ENCODE peak calls at places on chromosomes 2 and 18, in six cellular contexts. O is endodermal cell, L is PC-3, Y is type B pancreatic cell, I is heart left ventricle, F is HCT116. H is an unnamed sample.

GRCh38 chr2:26892133-26892532 is 44.2 kb downstream of the DPYSL5 start:
- DNase-seq in O (no peak), L (no peak), Y (no peak), I (no peak), F (no peak), H (no peak)

GRCh38 chr18:48777026-48777736 is 173.6 kb downstream of the SMAD7 start:
- DNase-seq in O (peak), L (peak), Y (no peak), I (peak), F (no peak), H (peak)

GRCh38 chr2:181770145-181770544 is 89.8 kb upstream of the NEUROD1 start:
- DNase-seq in O (no peak), L (peak), Y (no peak), I (no peak), F (no peak), H (no peak)

GRCh38 chr2:221103930-221104329 is 468.2 kb downstream of the EPHA4 start:
- DNase-seq in O (no peak), L (no peak), Y (no peak), I (peak), F (no peak), H (no peak)

GRCh38 chr2:95073856-95074662 is 47.5 kb downstream of the MRPS5 start:
- DNase-seq in O (peak), L (no peak), Y (no peak), I (no peak), F (no peak), H (no peak)

GRCh38 chr2:27170569-27171337 is 21.9 kb downstream of the TCF23 start:
- DNase-seq in O (no peak), L (no peak), Y (no peak), I (no peak), F (no peak), H (no peak)

GRCh38 chr18:71583291-71583690 is 960.9 kb downstream of the CBLN2 start:
- DNase-seq in O (no peak), L (no peak), Y (no peak), I (no peak), F (no peak), H (no peak)

GRCh38 chr18:5596585-5596984 is 52.8 kb upstream of the EPB41L3 start:
- DNase-seq in O (no peak), L (no peak), Y (no peak), I (no peak), F (no peak), H (no peak)

GRCh38 chr2:120586507-120587283 is 149.0 kb upstream of the GLI2 start:
- DNase-seq in O (peak), L (no peak), Y (no peak), I (no peak), F (no peak), H (no peak)

GRCh38 chr2:120548627-120549026 is 187.0 kb upstream of the GLI2 start:
- DNase-seq in O (no peak), L (no peak), Y (no peak), I (peak), F (no peak), H (no peak)

GRCh38 chr2:142165790-142166189 is 35.0 kb upstream of the LRP1B start:
- DNase-seq in O (peak), L (peak), Y (no peak), I (no peak), F (peak), H (no peak)

GRCh38 chr18:8657873-8658521 is 47.4 kb upstream of the MTCL1 start:
- DNase-seq in O (peak), L (peak), Y (no peak), I (no peak), F (no peak), H (no peak)

GRCh38 chr2:178225011-178225817 is 30.9 kb downstream of the OSBPL6 start:
- DNase-seq in O (no peak), L (no peak), Y (no peak), I (no peak), F (no peak), H (no peak)

GRCh38 chr18:59311631-59312030 is 6.8 kb downstream of the CPLX4 start:
- DNase-seq in O (peak), L (peak), Y (no peak), I (no peak), F (peak), H (no peak)

GRCh38 chr2:174595904-174596397 is 1.7 kb downstream of the WIPF1 start:
- DNase-seq in O (no peak), L (no peak), Y (no peak), I (no peak), F (no peak), H (no peak)

DNA sequence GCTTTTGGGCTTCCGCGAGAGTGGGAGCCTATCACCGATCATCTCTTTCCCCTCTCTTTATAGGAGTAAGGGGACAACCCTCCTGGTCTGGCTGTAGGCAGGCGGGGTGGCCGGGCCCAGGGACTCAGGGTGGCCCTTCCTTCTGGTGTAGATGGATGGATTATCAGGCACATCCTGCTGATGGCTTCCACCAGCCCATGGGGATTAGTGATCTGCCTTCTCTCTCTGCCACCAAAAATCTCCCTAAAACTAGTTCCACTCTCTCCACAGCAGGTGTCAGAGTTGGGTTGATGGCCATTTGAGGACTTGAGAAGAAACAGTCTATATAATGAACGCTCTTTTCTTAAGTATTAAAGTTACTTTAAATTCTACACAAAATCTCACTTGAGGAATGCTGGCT is 37.4 kb downstream of the NCK2 start:
- DNase-seq in O (no peak), L (no peak), Y (no peak), I (no peak), F (no peak), H (peak)
- TF ChIP-seq CTCF in O (peak), L (peak), Y (no peak), I (no peak), F (no peak), H (no peak)

GRCh38 chr2:152335851-152336102 is 803 bp downstream of the FMNL2 start:
- DNase-seq in O (no peak), L (no peak), Y (no peak), I (no peak), F (no peak), H (no peak)
- TF ChIP-seq CTCF in O (no peak), L (no peak), Y (no peak), I (no peak), F (no peak), H (no peak)

DNA sequence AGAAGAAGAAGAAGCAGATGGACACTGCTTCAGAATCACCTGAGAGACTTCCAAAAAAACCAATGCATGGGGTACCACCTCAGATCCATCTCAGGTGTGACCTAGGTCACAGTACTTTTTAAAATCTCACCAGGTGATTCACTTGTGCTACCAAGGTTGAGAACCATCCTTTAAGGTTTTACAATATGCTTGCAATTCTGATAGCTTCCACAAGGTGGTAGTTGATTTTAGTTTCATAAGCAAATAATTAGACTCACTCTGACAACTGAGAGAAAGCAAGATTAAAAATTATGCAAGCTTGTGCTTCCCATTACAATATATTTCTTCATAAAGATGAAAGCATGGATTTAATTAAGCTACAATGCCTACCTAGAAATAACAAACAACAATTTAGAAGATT is 355.1 kb downstream of the EN1 start:
- DNase-seq in O (peak), L (peak), Y (no peak), I (no peak), F (peak), H (no peak)
- TF ChIP-seq CTCF in O (peak), L (peak), Y (peak), I (peak), F (peak), H (peak)

GRCh38 chr2:231672617-231673347 is 35.5 kb upstream of the PTMA start:
- DNase-seq in O (peak), L (no peak), Y (no peak), I (peak), F (peak), H (peak)
- TF ChIP-seq CTCF in O (peak), L (peak), Y (peak), I (no peak), F (no peak), H (peak)

DNA sequence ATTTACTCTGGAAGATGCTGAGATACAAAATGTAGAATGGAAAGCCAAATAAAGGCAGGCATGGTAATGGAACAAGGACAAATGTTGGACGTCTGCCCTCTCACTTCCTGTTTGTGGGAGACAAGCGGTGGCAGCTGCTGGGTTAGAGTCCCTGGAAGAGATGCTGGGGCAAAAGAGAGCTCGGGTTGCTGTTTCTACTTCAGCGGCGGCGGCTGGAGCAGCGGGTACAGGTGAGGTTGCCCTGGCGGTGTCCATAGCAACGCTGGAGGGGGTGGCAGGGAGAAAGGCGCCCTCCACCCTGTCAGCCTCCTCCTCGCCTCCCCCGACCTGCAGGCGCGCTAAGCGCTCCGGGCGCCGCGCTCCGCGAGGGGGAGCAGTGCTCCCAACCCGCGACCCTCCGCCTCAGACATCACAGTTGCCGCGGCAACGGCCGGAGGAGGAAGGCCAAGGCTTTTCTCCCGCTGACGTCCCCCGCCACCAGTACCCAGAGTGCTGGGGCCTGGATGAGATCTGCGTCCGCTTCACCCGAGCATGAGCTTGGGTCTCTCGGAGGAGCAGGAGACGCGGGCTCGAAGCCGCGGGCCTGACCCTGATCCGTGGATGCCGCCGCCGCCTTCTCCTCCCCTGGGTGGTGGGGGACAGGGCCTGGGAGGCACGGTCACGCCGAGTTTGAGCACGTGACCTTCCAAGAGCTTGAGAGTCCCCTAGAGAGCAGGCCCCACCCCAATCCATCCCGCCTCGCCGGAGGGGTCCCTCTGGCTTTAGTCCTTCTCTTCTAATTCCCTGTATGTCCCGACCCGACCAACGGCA is 65.6 kb downstream of the NOL4 start:
- DNase-seq in O (peak), L (no peak), Y (peak), I (peak), F (no peak), H (peak)
- TF ChIP-seq CTCF in O (peak), L (no peak), Y (peak), I (no peak), F (no peak), H (no peak)

GRCh38 chr2:88167740-88168139 is 2.4 kb upstream of the THNSL2 start:
- DNase-seq in O (no peak), L (no peak), Y (no peak), I (no peak), F (no peak), H (no peak)

GRCh38 chr2:88170472-88170892 is 336 bp downstream of the THNSL2 start:
- DNase-seq in O (peak), L (no peak), Y (no peak), I (no peak), F (no peak), H (no peak)

GRCh38 chr2:88172882-88173281 is 2.7 kb downstream of the THNSL2 start:
- DNase-seq in O (no peak), L (no peak), Y (no peak), I (no peak), F (no peak), H (no peak)

GRCh38 chr2:88176352-88176952 is 6.3 kb downstream of the THNSL2 start:
- DNase-seq in O (no peak), L (no peak), Y (no peak), I (no peak), F (no peak), H (no peak)

GRCh38 chr2:88171966-88172365 is 1.8 kb downstream of the THNSL2 start:
- DNase-seq in O (no peak), L (no peak), Y (no peak), I (no peak), F (no peak), H (no peak)
- TF ChIP-seq CTCF in O (no peak), L (no peak), Y (no peak), I (no peak), F (no peak), H (no peak)

GRCh38 chr2:224850081-224850480 is 133.9 kb upstream of the CCDC195 start:
- DNase-seq in O (no peak), L (no peak), Y (no peak), I (no peak), F (no peak), H (no peak)

GRCh38 chr2:224847431-224847830 is 131.3 kb upstream of the CCDC195 start:
- DNase-seq in O (no peak), L (no peak), Y (no peak), I (no peak), F (no peak), H (no peak)

GRCh38 chr2:224847961-224848850 is 132.0 kb upstream of the CCDC195 start:
- DNase-seq in O (no peak), L (peak), Y (no peak), I (peak), F (peak), H (no peak)

DNA sequence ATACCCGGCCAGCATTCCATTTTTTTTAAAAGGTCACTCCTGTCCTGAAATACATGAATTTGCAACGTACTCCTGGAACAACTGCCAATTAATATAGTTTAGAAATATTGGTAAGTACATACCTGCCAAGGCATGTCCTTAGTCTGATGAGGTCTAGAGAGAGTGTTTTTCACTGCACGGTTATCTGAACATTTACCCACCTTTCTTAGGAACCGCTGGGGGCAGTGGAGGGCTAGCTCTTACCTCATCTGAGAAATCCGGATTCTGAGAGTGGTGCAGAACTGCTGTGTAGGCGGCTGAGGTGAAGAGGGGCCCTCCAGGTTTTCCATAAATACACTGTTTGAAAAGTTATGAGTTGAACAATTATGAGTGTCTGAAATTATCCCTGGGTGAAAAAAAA is 133.1 kb upstream of the CCDC195 start:
- DNase-seq in O (no peak), L (no peak), Y (no peak), I (no peak), F (no peak), H (no peak)
- TF ChIP-seq CTCF in O (peak), L (peak), Y (peak), I (no peak), F (no peak), H (no peak)